ENCODE peak calls at places on chromosomes 4 and X, in ten cellular contexts. D is stimulated activated CD4-positive, alpha-beta T cell treated with anti-CD3 and anti-CD28 coated beads, TNF-alpha, amount 100 ng/mL, for 1 hour; I is coronary artery; X is EH; A is EL; N is neural crest cell; C is mucosa of gallbladder; S is HuH-7.5; Q is fibroblast of pulmonary artery; W is OCI-LY7. T is an unnamed sample.

GRCh38 chrX:2894885-2895292 is 34.2 kb downstream of the ARSD start:
- DNase-seq in D (no peak), I (no peak), X (peak), A (peak), N (no peak), C (peak), S (no peak), Q (peak), W (no peak), T (no peak)

GRCh38 chrX:151703487-151703886 is 8.2 kb downstream of the PRRG3 start:
- DNase-seq in D (no peak), I (no peak), X (no peak), A (no peak), N (no peak), C (no peak), S (no peak), Q (no peak), W (no peak), T (no peak)

GRCh38 chr4:3461515-3462291 is 1.4 kb upstream of the DOK7 start:
- DNase-seq in D (no peak), I (peak), X (no peak), A (no peak), N (no peak), C (peak), S (no peak), Q (peak), W (no peak), T (no peak)

GRCh38 chr4:30714408-30715031 is 5.6 kb upstream of the PCDH7 start:
- DNase-seq in D (no peak), I (no peak), X (peak), A (peak), N (peak), C (peak), S (peak), Q (peak), W (peak), T (no peak)

GRCh38 chr4:24001945-24002640 is 112.2 kb upstream of the PPARGC1A start:
- DNase-seq in D (no peak), I (no peak), X (peak), A (peak), N (no peak), C (no peak), S (no peak), Q (no peak), W (no peak), T (no peak)

GRCh38 chrX:41561045-41561444 is 113.9 kb downstream of the NYX start:
- DNase-seq in D (no peak), I (no peak), X (peak), A (peak), N (no peak), C (peak), S (no peak), Q (peak), W (peak), T (no peak)

GRCh38 chr4:81870275-81870674 is 398.6 kb upstream of the RASGEF1B start:
- DNase-seq in D (no peak), I (no peak), X (no peak), A (no peak), N (no peak), C (no peak), S (no peak), Q (no peak), W (no peak), T (no peak)

GRCh38 chr4:28229092-28229491 is 1368.5 kb downstream of the STIM2 start:
- DNase-seq in D (no peak), I (no peak), X (peak), A (peak), N (no peak), C (no peak), S (no peak), Q (no peak), W (no peak), T (no peak)

GRCh38 chrX:74349387-74349786 is 45.4 kb downstream of the ZCCHC13 start:
- DNase-seq in D (no peak), I (no peak), X (peak), A (peak), N (no peak), C (no peak), S (no peak), Q (peak), W (no peak), T (no peak)

GRCh38 chrX:140092121-140092520 is 126.8 kb upstream of the CXorf66 start:
- DNase-seq in D (no peak), I (no peak), X (no peak), A (no peak), N (no peak), C (no peak), S (no peak), Q (no peak), W (no peak), T (no peak)

GRCh38 chr4:18020145-18020670 is 1.3 kb downstream of the LCORL start:
- DNase-seq in D (no peak), I (no peak), X (peak), A (peak), N (peak), C (no peak), S (peak), Q (peak), W (peak), T (no peak)

GRCh38 chrX:131675596-131676194 is 131.8 kb downstream of the OR13H1 start:
- DNase-seq in D (no peak), I (no peak), X (no peak), A (no peak), N (no peak), C (no peak), S (peak), Q (peak), W (peak), T (no peak)

GRCh38 chrX:103586314-103586646 is 965 bp downstream of the TCEAL4 start:
- DNase-seq in D (no peak), I (no peak), X (peak), A (peak), N (no peak), C (no peak), S (no peak), Q (peak), W (no peak), T (no peak)

GRCh38 chr4:144507309-144508101 is 138.5 kb upstream of the HHIP start:
- DNase-seq in D (no peak), I (no peak), X (no peak), A (peak), N (no peak), C (no peak), S (no peak), Q (peak), W (no peak), T (no peak)

GRCh38 chrX:48719958-48720357 is 23.4 kb downstream of the SUV39H1 start:
- DNase-seq in D (no peak), I (no peak), X (no peak), A (no peak), N (no peak), C (no peak), S (no peak), Q (no peak), W (no peak), T (no peak)

GRCh38 chr4:54731552-54731951 is 73.8 kb downstream of the KIT start:
- DNase-seq in D (no peak), I (no peak), X (no peak), A (no peak), N (no peak), C (no peak), S (no peak), Q (no peak), W (no peak), T (no peak)

GRCh38 chr4:76473186-76473585 is 38.2 kb downstream of the SHROOM3 start:
- DNase-seq in D (no peak), I (no peak), X (no peak), A (no peak), N (no peak), C (no peak), S (no peak), Q (no peak), W (no peak), T (no peak)

T was measured in central memory CD8-positive, alpha-beta T cell.